ENCODE peak calls at places on chromosomes 7 and 10, in four cellular contexts. K, S, G and I are unnamed samples.

GRCh38 chr10:43195557-43195956 is 57.3 kb downstream of the CSGALNACT2 start:
- DNase-seq in K (no peak), S (no peak), G (no peak), I (no peak)

GRCh38 chr10:13853854-13854253 is 267.1 kb downstream of the PRPF18 start:
- DNase-seq in K (no peak), S (no peak), G (no peak), I (no peak)

GRCh38 chr7:151383638-151384351 is 26.0 kb downstream of the WDR86 start:
- DNase-seq in K (no peak), S (no peak), G (no peak), I (no peak)

GRCh38 chr10:92901819-92902234 is 53.5 kb downstream of the EXOC6 start:
- DNase-seq in K (peak; percentile 10), S (no peak), G (no peak), I (peak; percentile 40)

GRCh38 chr7:157339777-157340677 is 3.2 kb downstream of the DNAJB6 start:
- DNase-seq in K (peak; percentile 56), S (peak; percentile 67), G (peak; percentile 49), I (peak; percentile 83)

GRCh38 chr7:28042721-28043120 is 137.9 kb downstream of the JAZF1 start:
- DNase-seq in K (no peak), S (no peak), G (no peak), I (no peak)

GRCh38 chr10:83302623-83303022 is 836.7 kb upstream of the GHITM start:
- DNase-seq in K (no peak), S (no peak), G (no peak), I (no peak)

GRCh38 chr10:100993986-100994708 is 5.5 kb upstream of the LZTS2 start:
- DNase-seq in K (no peak), S (no peak), G (no peak), I (no peak)

GRCh38 chr7:67210567-67210966 is 213.9 kb downstream of the TYW1 start:
- DNase-seq in K (no peak), S (no peak), G (no peak), I (no peak)

GRCh38 chr10:126422561-126422960 is 34.3 kb upstream of the ADAM12 start:
- DNase-seq in K (no peak), S (no peak), G (no peak), I (no peak)

GRCh38 chr10:114876602-114877300 is 55.2 kb downstream of the FHIP2A start:
- DNase-seq in K (no peak), S (peak; percentile 66), G (peak; percentile 52), I (peak; percentile 73)

GRCh38 chr10:86197166-86197790 is 169.3 kb downstream of the GRID1 start:
- DNase-seq in K (no peak), S (no peak), G (no peak), I (no peak)

GRCh38 chr10:98382691-98383101 is 32.3 kb downstream of the PYROXD2 start:
- DNase-seq in K (no peak), S (no peak), G (no peak), I (no peak)

GRCh38 chr7:23955145-23955544 is 245.1 kb downstream of the STK31 start:
- DNase-seq in K (no peak), S (no peak), G (no peak), I (no peak)

GRCh38 chr10:32950457-32951109 is 7.4 kb downstream of the ITGB1 start:
- DNase-seq in K (no peak), S (no peak), G (no peak), I (no peak)

GRCh38 chr7:157415486-157415885 is 78.7 kb downstream of the DNAJB6 start:
- DNase-seq in K (no peak), S (no peak), G (no peak), I (no peak)

GRCh38 chr7:149496642-149497391 is 792 bp downstream of the ZNF746 start:
- DNase-seq in K (peak; percentile 32), S (peak; percentile 40), G (peak; percentile 32), I (peak; percentile 60)

GRCh38 chr7:26369519-26370385 is 78.1 kb downstream of the SNX10 start:
- DNase-seq in K (no peak), S (peak; percentile 48), G (peak; percentile 21), I (peak; percentile 30)

GRCh38 chr7:100802951-100803350 is 24.4 kb downstream of the EPHB4 start:
- DNase-seq in K (no peak), S (no peak), G (no peak), I (no peak)

GRCh38 chr7:32947420-32947983 is 9.7 kb upstream of the FKBP9 start:
- DNase-seq in K (no peak), S (no peak), G (no peak), I (no peak)

GRCh38 chr10:52740913-52741675 is 31.5 kb downstream of the MBL2 start:
- DNase-seq in K (no peak), S (peak; percentile 41), G (peak; percentile 70), I (peak; percentile 61)

GRCh38 chr7:159016591-159016990 is 128.1 kb downstream of the VIPR2 start:
- DNase-seq in K (no peak), S (no peak), G (no peak), I (no peak)

GRCh38 chr10:12699258-12699700 is 302.2 kb downstream of the CCDC3 start:
- DNase-seq in K (no peak), S (peak; percentile 80), G (no peak), I (peak; percentile 68)

GRCh38 chr10:132753596-132753995 is 32.4 kb downstream of the NKX6-2 start:
- DNase-seq in K (no peak), S (no peak), G (no peak), I (no peak)

GRCh38 chr7:130667593-130668257 is 823 bp downstream of the COPG2 start:
- DNase-seq in K (no peak), S (no peak), G (no peak), I (peak; percentile 21)

GRCh38 chr7:73633323-73633722 is 9.0 kb upstream of the MLXIPL start:
- DNase-seq in K (no peak), S (no peak), G (no peak), I (no peak)

GRCh38 chr7:135441791-135442190 is 68.1 kb downstream of the CNOT4 start:
- DNase-seq in K (no peak), S (no peak), G (no peak), I (peak; percentile 31)

GRCh38 chr7:133070562-133070961 is 11.3 kb downstream of the CHCHD3 start:
- DNase-seq in K (no peak), S (no peak), G (no peak), I (no peak)

GRCh38 chr7:28116034-28116433 is 64.6 kb downstream of the JAZF1 start:
- DNase-seq in K (no peak), S (no peak), G (no peak), I (no peak)

GRCh38 chr10:47340613-47341170 is 7.5 kb upstream of the RBP3 start:
- DNase-seq in K (peak; percentile 68), S (peak; percentile 68), G (peak; percentile 74), I (peak; percentile 81)

GRCh38 chr10:14560274-14560673 is 214.4 kb downstream of the FAM107B start:
- DNase-seq in K (no peak), S (peak; percentile 46), G (no peak), I (peak; percentile 88)

GRCh38 chr7:44489955-44490350 is 505 bp downstream of the NUDCD3 start:
- DNase-seq in K (peak; percentile 48), S (no peak), G (no peak), I (peak; percentile 59)

GRCh38 chr7:35593896-35594295 is 101.0 kb downstream of the HERPUD2 start:
- DNase-seq in K (no peak), S (no peak), G (no peak), I (peak; percentile 46)

GRCh38 chr10:7412482-7413251 is 1.8 kb upstream of the SFMBT2 start:
- DNase-seq in K (no peak), S (peak; percentile 49), G (peak; percentile 26), I (peak; percentile 66)

GRCh38 chr7:30116771-30117170 is 18.0 kb upstream of the MTURN start:
- DNase-seq in K (no peak), S (no peak), G (no peak), I (no peak)

GRCh38 chr7:85074-85945 is 107.1 kb upstream of the FAM20C start:
- DNase-seq in K (no peak), S (no peak), G (no peak), I (no peak)

GRCh38 chr7:121286742-121287699 is 41.8 kb upstream of the WNT16 start:
- DNase-seq in K (no peak), S (no peak), G (no peak), I (no peak)

GRCh38 chr7:127865466-127865865 is 165.8 kb downstream of the LRRC4 start:
- DNase-seq in K (no peak), S (no peak), G (no peak), I (no peak)

GRCh38 chr10:122103592-122103991 is 114.6 kb downstream of the TACC2 start:
- DNase-seq in K (no peak), S (no peak), G (no peak), I (no peak)

GRCh38 chr10:122099562-122099961 is 110.6 kb downstream of the TACC2 start:
- DNase-seq in K (no peak), S (no peak), G (no peak), I (no peak)

GRCh38 chr10:122102146-122102866 is 113.3 kb downstream of the TACC2 start:
- DNase-seq in K (no peak), S (no peak), G (no peak), I (no peak)

GRCh38 chr10:122098924-122099323 is 110.0 kb downstream of the TACC2 start:
- DNase-seq in K (no peak), S (no peak), G (no peak), I (no peak)

GRCh38 chr10:122102867-122103525 is 114.0 kb downstream of the TACC2 start:
- DNase-seq in K (no peak), S (no peak), G (no peak), I (no peak)
- TF ChIP-seq CTCF in K (no peak), S (no peak), G (no peak), I (no peak)

DNA sequence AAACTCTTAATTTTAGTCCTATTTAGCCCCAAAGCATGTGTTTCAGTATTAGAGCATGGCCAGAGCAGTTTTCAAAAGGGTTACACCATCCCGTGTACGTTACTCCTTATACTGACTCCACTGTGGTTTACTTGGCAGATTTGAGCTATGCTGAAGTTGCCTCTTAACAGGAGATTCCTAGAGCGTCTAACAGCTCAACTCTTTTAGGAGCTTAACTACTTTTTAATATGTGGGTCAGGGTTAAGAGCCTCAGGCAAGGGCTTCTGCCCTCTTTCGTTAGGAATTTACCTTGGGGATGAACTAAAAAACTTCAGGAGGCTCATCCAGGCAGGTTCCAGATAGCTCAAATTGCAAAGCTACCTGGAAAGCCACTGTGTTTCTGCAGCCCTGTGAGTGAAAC is 674.8 kb upstream of the C7orf33 start:
- DNase-seq in K (no peak), S (no peak), G (no peak), I (no peak)
- TF ChIP-seq CTCF in K (no peak), S (no peak), G (no peak), I (no peak)

GRCh38 chr7:34389332-34390078 is 268.5 kb upstream of the NPSR1 start:
- DNase-seq in K (no peak), S (no peak), G (no peak), I (no peak)
- TF ChIP-seq CTCF in K (no peak), S (no peak), G (no peak), I (no peak)

DNA sequence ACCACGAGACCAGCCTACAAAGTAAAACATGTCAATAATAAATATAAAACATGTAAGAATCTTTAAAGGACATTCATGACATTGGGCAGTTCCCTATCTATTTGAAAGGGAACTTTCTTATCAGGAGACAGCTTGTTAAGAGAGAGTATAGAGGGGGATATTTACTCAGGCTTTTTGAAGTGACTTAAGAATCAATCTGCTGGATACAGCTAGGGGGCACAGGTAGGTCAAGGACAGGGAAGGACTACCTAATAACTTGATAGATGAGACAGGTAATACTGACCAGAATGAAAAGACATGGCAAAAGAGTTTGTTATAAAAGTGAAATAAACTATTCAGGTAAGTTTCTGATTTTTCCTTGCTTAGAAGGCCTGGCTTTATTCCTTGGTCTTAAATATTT is 21.8 kb upstream of the LRRD1 start:
- DNase-seq in K (no peak), S (no peak), G (no peak), I (no peak)
- TF ChIP-seq CTCF in K (no peak), S (no peak), G (no peak), I (no peak)